ENCODE peak calls at places on chromosomes 5 and 9, in six cellular contexts. K is ACHN; G is left ventricle myocardium inferior; I is H9; C is A673; U is activated CD8-positive, alpha-beta memory T cell treated with anti-CD3 and anti-CD28 coated beads, Interleukin-2, amount 50 U/mL, for 4 hours. D is an unnamed sample.

GRCh38 chr5:82821978-82822927 is 254.9 kb downstream of the TMEM167A start:
- DNase-seq in K (no peak), G (no peak), I (no peak), C (no peak), U (no peak), D (no peak)

GRCh38 chr5:131928957-131929356 is 16.5 kb downstream of the MEIKIN start:
- DNase-seq in K (no peak), G (no peak), I (no peak), C (no peak), U (no peak), D (no peak)

GRCh38 chr5:88724201-88724600 is 158.8 kb downstream of the MEF2C start:
- DNase-seq in K (peak), G (no peak), I (no peak), C (peak), U (no peak), D (no peak)

GRCh38 chr5:60483046-60483445 is 216.9 kb downstream of the DEPDC1B start:
- DNase-seq in K (no peak), G (no peak), I (no peak), C (no peak), U (no peak), D (no peak)

GRCh38 chr5:66933066-66933465 is 263.5 kb downstream of the CD180 start:
- DNase-seq in K (no peak), G (no peak), I (no peak), C (no peak), U (no peak), D (no peak)

GRCh38 chr9:23582836-23583235 is 243.2 kb downstream of the ELAVL2 start:
- DNase-seq in K (no peak), G (no peak), I (no peak), C (no peak), U (no peak), D (no peak)

GRCh38 chr9:15735083-15735974 is 182.5 kb downstream of the CCDC171 start:
- DNase-seq in K (peak), G (no peak), I (no peak), C (peak), U (no peak), D (no peak)

GRCh38 chr9:84677080-84677479 is 7.6 kb downstream of the NTRK2 start:
- DNase-seq in K (no peak), G (no peak), I (no peak), C (no peak), U (no peak), D (no peak)

GRCh38 chr9:78127271-78128225 is 95.9 kb upstream of the GNAQ start:
- DNase-seq in K (no peak), G (no peak), I (no peak), C (no peak), U (no peak), D (no peak)

GRCh38 chr9:114580609-114581193 is 6.9 kb upstream of the ATP6V1G1 start:
- DNase-seq in K (no peak), G (no peak), I (no peak), C (no peak), U (no peak), D (no peak)

GRCh38 chr9:23586906-23587305 is 239.1 kb downstream of the ELAVL2 start:
- DNase-seq in K (no peak), G (no peak), I (no peak), C (no peak), U (no peak), D (no peak)

GRCh38 chr9:87016681-87017080 is 69.4 kb upstream of the GAS1 start:
- DNase-seq in K (no peak), G (no peak), I (no peak), C (no peak), U (no peak), D (no peak)

GRCh38 chr9:133137451-133138231 is 16.6 kb upstream of the RALGDS start:
- DNase-seq in K (no peak), G (peak), I (no peak), C (no peak), U (no peak), D (no peak)

GRCh38 chr9:7366121-7366520 is 433.5 kb downstream of the DMAC1 start:
- DNase-seq in K (no peak), G (no peak), I (no peak), C (no peak), U (no peak), D (no peak)

GRCh38 chr9:95836072-95836471 is 39.4 kb upstream of the ERCC6L2 start:
- DNase-seq in K (no peak), G (no peak), I (no peak), C (no peak), U (no peak), D (no peak)

GRCh38 chr9:80678906-80679305 is 1010.4 kb downstream of the TLE1 start:
- DNase-seq in K (no peak), G (no peak), I (no peak), C (no peak), U (no peak), D (no peak)

GRCh38 chr5:145497041-145497440 is 338.1 kb downstream of the PRELID2 start:
- DNase-seq in K (no peak), G (no peak), I (no peak), C (no peak), U (no peak), D (no peak)

GRCh38 chr9:764105-764524 is 77.4 kb upstream of the DMRT1 start:
- DNase-seq in K (peak), G (peak), I (peak), C (peak), U (no peak), D (no peak)

GRCh38 chr9:87516222-87516930 is 18.7 kb downstream of the DAPK1 start:
- DNase-seq in K (peak), G (peak), I (no peak), C (peak), U (no peak), D (no peak)

GRCh38 chr5:84859056-84859455 is 474.4 kb upstream of the EDIL3 start:
- DNase-seq in K (no peak), G (no peak), I (no peak), C (no peak), U (no peak), D (no peak)

GRCh38 chr5:99138911-99139310 is 210.1 kb upstream of the CHD1 start:
- DNase-seq in K (no peak), G (no peak), I (no peak), C (no peak), U (no peak), D (no peak)

GRCh38 chr5:1874820-1875219 is 7.9 kb downstream of the IRX4 start:
- DNase-seq in K (no peak), G (no peak), I (no peak), C (peak), U (no peak), D (no peak)

GRCh38 chr9:101628173-101628572 is 33.4 kb upstream of the PPP3R2 start:
- DNase-seq in K (peak), G (no peak), I (no peak), C (peak), U (no peak), D (no peak)

D was measured in T-helper 17 cell.